ENCODE peak calls at places on chromosomes 6 and 20, in seven cellular contexts. F is progenitor cell of endocrine pancreas; D is left cardiac atrium; G is CD4-positive, alpha-beta memory T cell; X is MV-4-11; Z is neuronal stem cell; E is stimulated activated CD4-positive, alpha-beta T cell treated with anti-CD3 and anti-CD28 coated beads, TNF-alpha, amount 100 ng/mL, for 1 hour. T is an unnamed sample.

GRCh38 chr6:33823806-33824205 is 20.0 kb upstream of the MLN start:
- DNase-seq in G (no peak), E (no peak), X (no peak), F (no peak), D (no peak), Z (no peak), T (peak)

GRCh38 chr6:142728367-142728766 is 216.6 kb downstream of the HIVEP2 start:
- DNase-seq in E (no peak), F (no peak), D (no peak), G (no peak), Z (no peak), X (no peak), T (no peak)

GRCh38 chr6:86355271-86355670 is 582.1 kb upstream of the HTR1E start:
- DNase-seq in D (no peak), G (no peak), F (no peak), E (no peak), X (no peak), Z (no peak), T (no peak)

GRCh38 chr20:4066551-4066950 is 51.2 kb upstream of the RNF24 start:
- DNase-seq in X (no peak), E (no peak), Z (no peak), F (no peak), D (no peak), G (no peak), T (no peak)

GRCh38 chr6:128032047-128032446 is 131.2 kb upstream of the THEMIS start:
- DNase-seq in Z (no peak), G (no peak), X (no peak), D (no peak), F (no peak), E (no peak), T (no peak)

GRCh38 chr20:1324598-1325172 is 4.3 kb downstream of the SDCBP2 start:
- DNase-seq in E (no peak), F (no peak), Z (no peak), G (no peak), X (no peak), D (peak), T (peak)

GRCh38 chr20:4946585-4947378 is 54.5 kb downstream of the SLC23A2 start:
- DNase-seq in X (no peak), F (no peak), E (no peak), G (no peak), D (no peak), Z (no peak), T (no peak)

GRCh38 chr6:22239261-22239660 is 57.6 kb downstream of the PRL start:
- DNase-seq in D (no peak), Z (no peak), X (no peak), G (no peak), E (no peak), F (no peak), T (no peak)

GRCh38 chr6:108914235-108915022 is 66.2 kb downstream of the ARMC2 start:
- DNase-seq in Z (no peak), X (no peak), D (no peak), E (no peak), F (no peak), G (peak), T (no peak)

GRCh38 chr6:52502306-52503029 is 74.4 kb downstream of the TRAM2 start:
- DNase-seq in D (no peak), F (no peak), E (no peak), Z (no peak), X (no peak), G (no peak), T (no peak)

GRCh38 chr6:165972139-165972802 is 195.4 kb downstream of the TBXT start:
- DNase-seq in E (no peak), D (no peak), Z (no peak), G (no peak), X (no peak), F (no peak), T (no peak)

GRCh38 chr6:163180874-163181541 is 233.5 kb upstream of the QKI start:
- DNase-seq in X (peak), D (peak), G (no peak), E (no peak), F (peak), Z (peak), T (peak)

GRCh38 chr6:152107973-152108372 is 300.5 kb downstream of the ESR1 start:
- DNase-seq in E (no peak), F (no peak), G (no peak), X (no peak), D (no peak), Z (no peak), T (no peak)

GRCh38 chr6:106411643-106412200 is 51.2 kb downstream of the CRYBG1 start:
- DNase-seq in Z (no peak), X (no peak), E (no peak), D (no peak), G (no peak), F (no peak), T (no peak)

GRCh38 chr20:41643504-41643938 is 25.3 kb upstream of the CHD6 start:
- DNase-seq in E (no peak), D (peak), X (no peak), F (no peak), Z (no peak), G (no peak), T (peak)

T was measured in thyroid gland.